ENCODE peak calls at places on chromosomes 12 and 14, in eight cellular contexts. W is left lung; B is DMS153; R is tibial artery; Y is stimulated activated CD4-positive, alpha-beta T cell treated with anti-CD3 and anti-CD28 coated beads, Interleukin-2, amount 100 ng/mL, for 48 hours; K is NCI-H1092 treated with DMSO at 0.1 percent for 48 hours; G is bronchial epithelial cell; H is NCI-H345. D is an unnamed sample.

GRCh38 chr12:131105736-131106356 is 152.1 kb downstream of the ADGRD1 start:
- DNase-seq in Y (peak), W (peak), K (no peak), G (no peak), H (no peak), R (peak), B (no peak), D (no peak)

GRCh38 chr12:70920251-70920851 is at the start of gene PTPRR:
- DNase-seq in H (peak), K (peak), R (no peak), Y (no peak), B (peak), W (no peak), G (no peak), D (no peak)

GRCh38 chr12:104370989-104371870 is 67.7 kb downstream of the EID3 start:
- DNase-seq in K (no peak), G (peak), R (no peak), B (no peak), H (no peak), W (no peak), Y (no peak), D (no peak)

GRCh38 chr12:49339464-49339861 is 2.5 kb upstream of the C1QL4 start:
- DNase-seq in G (no peak), K (no peak), H (no peak), R (no peak), Y (no peak), W (no peak), B (no peak), D (no peak)

GRCh38 chr14:83118029-83118428 is 1584.4 kb upstream of the SEL1L start:
- DNase-seq in K (no peak), B (no peak), R (no peak), W (no peak), G (no peak), H (no peak), Y (no peak), D (no peak)

GRCh38 chr14:85534914-85535313 is 5.0 kb downstream of the FLRT2 start:
- DNase-seq in Y (no peak), W (no peak), B (no peak), H (peak), K (no peak), G (no peak), R (no peak), D (no peak)

GRCh38 chr12:125341422-125341821 is 276.2 kb downstream of the AACS start:
- DNase-seq in H (no peak), K (no peak), B (no peak), W (no peak), G (no peak), R (no peak), Y (no peak), D (no peak)

GRCh38 chr12:31929140-31929526 is 30.1 kb upstream of the RESF1 start:
- DNase-seq in B (no peak), Y (no peak), W (no peak), G (no peak), H (no peak), R (no peak), K (no peak), D (no peak)

GRCh38 chr14:97251423-97252155 is 454.4 kb downstream of the VRK1 start:
- DNase-seq in H (no peak), B (no peak), W (no peak), R (no peak), K (no peak), Y (no peak), G (no peak), D (no peak)

GRCh38 chr12:121390856-121391255 is 9.1 kb upstream of the RNF34 start:
- DNase-seq in R (no peak), H (no peak), K (no peak), Y (no peak), G (peak), B (no peak), W (no peak), D (no peak)

GRCh38 chr14:52922059-52922458 is 28.8 kb downstream of the FERMT2 start:
- DNase-seq in K (no peak), G (no peak), H (no peak), W (no peak), R (no peak), Y (no peak), B (no peak), D (no peak)

GRCh38 chr12:57761391-57761998 is 5.4 kb downstream of the CYP27B1 start:
- DNase-seq in G (no peak), Y (no peak), B (no peak), K (no peak), R (no peak), W (no peak), H (no peak), D (no peak)

GRCh38 chr14:61153436-61153835 is 127.7 kb downstream of the TMEM30B start:
- DNase-seq in K (no peak), Y (no peak), B (no peak), R (no peak), W (no peak), H (no peak), G (no peak), D (no peak)

GRCh38 chr12:20588057-20588456 is 107.1 kb upstream of the SLCO1C1 start:
- DNase-seq in G (no peak), R (no peak), K (no peak), W (no peak), H (peak), B (no peak), Y (no peak), D (no peak)

GRCh38 chr12:41439134-41439533 is 251.0 kb downstream of the PDZRN4 start:
- DNase-seq in R (no peak), B (no peak), Y (no peak), G (no peak), W (no peak), K (no peak), H (no peak), D (no peak)

GRCh38 chr12:115470526-115470925 is 786.6 kb upstream of the TBX3 start:
- DNase-seq in K (no peak), Y (no peak), H (no peak), R (no peak), B (no peak), W (no peak), G (no peak), D (no peak)

GRCh38 chr14:88667555-88668273 is 104.9 kb downstream of the ZC3H14 start:
- DNase-seq in W (no peak), Y (peak), B (peak), K (peak), H (peak), G (peak), R (peak), D (no peak)

GRCh38 chr12:22160396-22161003 is 114.5 kb downstream of the CMAS start:
- DNase-seq in Y (no peak), R (no peak), K (no peak), G (no peak), H (no peak), W (no peak), B (no peak), D (no peak)

GRCh38 chr12:90922068-90922743 is 32.8 kb downstream of the CCER1 start:
- DNase-seq in W (no peak), Y (no peak), H (no peak), R (no peak), K (no peak), G (peak), B (no peak), D (no peak)

GRCh38 chr12:100101000-100101399 is 41.7 kb downstream of the BLTP3B start:
- DNase-seq in K (no peak), B (no peak), R (no peak), G (peak), W (no peak), H (no peak), Y (no peak), D (no peak)

GRCh38 chr12:51954465-51955361 is 3.2 kb downstream of the ACVR1B start:
- DNase-seq in G (peak), R (no peak), K (no peak), H (no peak), B (no peak), W (no peak), Y (no peak), D (no peak)

GRCh38 chr12:130961921-130962326 is 8.2 kb downstream of the ADGRD1 start:
- DNase-seq in H (no peak), W (no peak), G (no peak), R (no peak), B (no peak), Y (no peak), K (peak), D (no peak)

GRCh38 chr12:58566599-58566998 is 353.7 kb downstream of the LRIG3 start:
- DNase-seq in Y (no peak), K (no peak), B (no peak), H (no peak), R (no peak), G (no peak), W (no peak), D (no peak)

GRCh38 chr12:121801601-121802484 is 2.0 kb upstream of the SETD1B start:
- DNase-seq in W (no peak), H (peak), R (no peak), K (peak), G (peak), Y (no peak), B (peak), D (peak)

GRCh38 chr12:9756756-9757155 is 3.9 kb downstream of the CD69 start:
- DNase-seq in Y (no peak), G (no peak), W (no peak), K (no peak), H (no peak), B (no peak), R (no peak), D (no peak)

GRCh38 chr12:67742461-67742860 is 93.9 kb downstream of the DYRK2 start:
- DNase-seq in W (no peak), G (no peak), R (no peak), Y (no peak), H (no peak), K (no peak), B (no peak), D (no peak)

GRCh38 chr14:59081680-59082079 is 106.8 kb upstream of the DAAM1 start:
- DNase-seq in R (no peak), W (no peak), H (no peak), K (no peak), G (no peak), Y (no peak), B (no peak), D (no peak)